ENCODE peak calls at places on chromosomes 11 and 22, in seven cellular contexts. One of them, this sample, is unnamed.

GRCh38 chr11:69943066-69943465 is 123.8 kb upstream of the FGF3 start:
- DNase-seq in fibroblast of lung: no peak
- DNase-seq in AG04450: no peak
- DNase-seq in SK-N-SH: no peak
- DNase-seq in PC-3: peak; percentile 60
- DNase-seq in small intestine: peak; percentile 59
- DNase-seq in CD4-positive, CD25-positive, alpha-beta regulatory T cell: no peak
- DNase-seq in this sample: no peak

GRCh38 chr11:57313071-57313787 is 11.5 kb downstream of the TNKS1BP1 start:
- DNase-seq in fibroblast of lung: no peak
- DNase-seq in AG04450: no peak
- DNase-seq in SK-N-SH: no peak
- DNase-seq in PC-3: no peak
- DNase-seq in small intestine: peak; percentile 85
- DNase-seq in CD4-positive, CD25-positive, alpha-beta regulatory T cell: no peak
- DNase-seq in this sample: no peak

GRCh38 chr11:115759622-115760527 is 255.7 kb upstream of the CADM1 start:
- DNase-seq in fibroblast of lung: peak; percentile 19
- DNase-seq in AG04450: no peak
- DNase-seq in SK-N-SH: peak; percentile 61
- DNase-seq in PC-3: no peak
- DNase-seq in small intestine: no peak
- DNase-seq in CD4-positive, CD25-positive, alpha-beta regulatory T cell: no peak
- DNase-seq in this sample: no peak

GRCh38 chr11:61126266-61126665 is 24.0 kb downstream of the CD5 start:
- DNase-seq in fibroblast of lung: peak; percentile 12
- DNase-seq in AG04450: no peak
- DNase-seq in SK-N-SH: peak; percentile 70
- DNase-seq in PC-3: no peak
- DNase-seq in small intestine: no peak
- DNase-seq in CD4-positive, CD25-positive, alpha-beta regulatory T cell: no peak
- DNase-seq in this sample: no peak

GRCh38 chr11:120884290-120885020 is 139.4 kb upstream of the TBCEL start:
- DNase-seq in fibroblast of lung: no peak
- DNase-seq in AG04450: no peak
- DNase-seq in SK-N-SH: peak; percentile 41
- DNase-seq in PC-3: no peak
- DNase-seq in small intestine: no peak
- DNase-seq in CD4-positive, CD25-positive, alpha-beta regulatory T cell: no peak
- DNase-seq in this sample: no peak

GRCh38 chr11:34214961-34215805 is 109.8 kb downstream of the NAT10 start:
- DNase-seq in fibroblast of lung: peak; percentile 43
- DNase-seq in AG04450: no peak
- DNase-seq in SK-N-SH: no peak
- DNase-seq in PC-3: peak; percentile 81
- DNase-seq in small intestine: peak; percentile 68
- DNase-seq in CD4-positive, CD25-positive, alpha-beta regulatory T cell: no peak
- DNase-seq in this sample: no peak

GRCh38 chr11:71502871-71503435 is 24.1 kb upstream of the KRTAP5-7 start:
- DNase-seq in fibroblast of lung: no peak
- DNase-seq in AG04450: no peak
- DNase-seq in SK-N-SH: no peak
- DNase-seq in PC-3: no peak
- DNase-seq in small intestine: no peak
- DNase-seq in CD4-positive, CD25-positive, alpha-beta regulatory T cell: no peak
- DNase-seq in this sample: no peak

GRCh38 chr11:70544774-70545625 is 146.7 kb downstream of the CTTN start:
- DNase-seq in fibroblast of lung: no peak
- DNase-seq in AG04450: no peak
- DNase-seq in SK-N-SH: no peak
- DNase-seq in PC-3: peak; percentile 74
- DNase-seq in small intestine: no peak
- DNase-seq in CD4-positive, CD25-positive, alpha-beta regulatory T cell: no peak
- DNase-seq in this sample: no peak

GRCh38 chr11:61954106-61955030 is 4.2 kb downstream of the BEST1 start:
- DNase-seq in fibroblast of lung: peak; percentile 45
- DNase-seq in AG04450: no peak
- DNase-seq in SK-N-SH: no peak
- DNase-seq in PC-3: no peak
- DNase-seq in small intestine: no peak
- DNase-seq in CD4-positive, CD25-positive, alpha-beta regulatory T cell: no peak
- DNase-seq in this sample: no peak

GRCh38 chr11:58647866-58648265 is 25.4 kb downstream of the CNTF start:
- DNase-seq in fibroblast of lung: no peak
- DNase-seq in AG04450: no peak
- DNase-seq in SK-N-SH: no peak
- DNase-seq in PC-3: no peak
- DNase-seq in small intestine: no peak
- DNase-seq in CD4-positive, CD25-positive, alpha-beta regulatory T cell: no peak
- DNase-seq in this sample: no peak

GRCh38 chr22:49827853-49828598 is at the start of gene BRD1:
- DNase-seq in fibroblast of lung: peak; percentile 56
- DNase-seq in AG04450: peak; percentile 16
- DNase-seq in SK-N-SH: peak; percentile 89
- DNase-seq in PC-3: peak; percentile 67
- DNase-seq in small intestine: peak; percentile 74
- DNase-seq in CD4-positive, CD25-positive, alpha-beta regulatory T cell: peak; percentile 30
- DNase-seq in this sample: no peak

GRCh38 chr11:122976734-122977454 is 4.7 kb downstream of the BSX start:
- DNase-seq in fibroblast of lung: no peak
- DNase-seq in AG04450: no peak
- DNase-seq in SK-N-SH: peak; percentile 82
- DNase-seq in PC-3: no peak
- DNase-seq in small intestine: no peak
- DNase-seq in CD4-positive, CD25-positive, alpha-beta regulatory T cell: no peak
- DNase-seq in this sample: no peak

DNA sequence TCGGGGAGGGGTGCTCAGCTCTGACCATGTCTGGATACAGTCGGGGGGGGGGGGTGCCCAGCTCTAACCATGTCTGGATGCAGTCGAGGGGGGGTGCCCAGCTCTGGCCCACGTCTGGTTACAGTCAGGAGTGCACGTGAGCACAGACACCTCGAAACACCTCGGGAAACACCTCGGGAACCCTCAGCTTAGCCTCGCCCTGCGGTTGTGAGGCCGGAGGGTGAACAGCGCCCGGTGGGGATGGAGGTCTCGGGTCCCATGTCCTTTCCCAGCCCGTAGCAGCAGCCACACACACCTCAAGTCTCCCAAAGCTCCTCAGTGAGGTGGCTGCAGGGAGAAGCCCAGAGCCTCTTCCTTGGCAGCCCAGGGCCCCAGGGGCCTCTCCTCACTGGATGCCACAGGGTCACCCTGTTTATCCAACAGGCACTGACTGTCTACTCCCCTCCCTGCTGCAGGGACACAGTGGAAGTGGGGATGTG is 2.1 kb downstream of the SIGIRR start:
- DNase-seq in fibroblast of lung: no peak
- DNase-seq in AG04450: no peak
- DNase-seq in SK-N-SH: no peak
- DNase-seq in PC-3: no peak
- DNase-seq in small intestine: no peak
- DNase-seq in CD4-positive, CD25-positive, alpha-beta regulatory T cell: no peak
- DNase-seq in this sample: no peak
- H3K27me3 ChIP-seq in fibroblast of lung: no peaks in the 10 kb centered on the region
- H3K27me3 ChIP-seq in AG04450: peaks cover 4% of the 10 kb centered on the region
- H3K27me3 ChIP-seq in SK-N-SH: peaks cover 23% of the 10 kb centered on the region
- H3K27me3 ChIP-seq in PC-3: no peaks in the 10 kb centered on the region
- H3K27me3 ChIP-seq in small intestine: no peaks in the 10 kb centered on the region
- H3K27me3 ChIP-seq in CD4-positive, CD25-positive, alpha-beta regulatory T cell: no peaks in the 10 kb centered on the region
- H3K27me3 ChIP-seq in this sample: no peaks in the 10 kb centered on the region

GRCh38 chr11:102171101-102171500 is 60.9 kb downstream of the YAP1 start:
- DNase-seq in fibroblast of lung: peak; percentile 95
- DNase-seq in AG04450: no peak
- DNase-seq in SK-N-SH: no peak
- DNase-seq in PC-3: peak; percentile 84
- DNase-seq in small intestine: no peak
- DNase-seq in CD4-positive, CD25-positive, alpha-beta regulatory T cell: no peak
- DNase-seq in this sample: no peak

GRCh38 chr11:102177974-102178631 is 67.9 kb downstream of the YAP1 start:
- DNase-seq in fibroblast of lung: peak; percentile 95
- DNase-seq in AG04450: peak; percentile 54
- DNase-seq in SK-N-SH: peak; percentile 6
- DNase-seq in PC-3: peak; percentile 99
- DNase-seq in small intestine: peak; percentile 70
- DNase-seq in CD4-positive, CD25-positive, alpha-beta regulatory T cell: no peak
- DNase-seq in this sample: no peak

GRCh38 chr11:102168483-102168882 is 58.2 kb downstream of the YAP1 start:
- DNase-seq in fibroblast of lung: no peak
- DNase-seq in AG04450: no peak
- DNase-seq in SK-N-SH: no peak
- DNase-seq in PC-3: peak; percentile 67
- DNase-seq in small intestine: no peak
- DNase-seq in CD4-positive, CD25-positive, alpha-beta regulatory T cell: no peak
- DNase-seq in this sample: no peak

GRCh38 chr11:102177126-102177525 is 66.9 kb downstream of the YAP1 start:
- DNase-seq in fibroblast of lung: no peak
- DNase-seq in AG04450: no peak
- DNase-seq in SK-N-SH: no peak
- DNase-seq in PC-3: peak; percentile 37
- DNase-seq in small intestine: no peak
- DNase-seq in CD4-positive, CD25-positive, alpha-beta regulatory T cell: no peak
- DNase-seq in this sample: no peak

GRCh38 chr11:102172127-102172848 is 62.0 kb downstream of the YAP1 start:
- DNase-seq in fibroblast of lung: peak; percentile 80
- DNase-seq in AG04450: no peak
- DNase-seq in SK-N-SH: no peak
- DNase-seq in PC-3: peak; percentile 64
- DNase-seq in small intestine: no peak
- DNase-seq in CD4-positive, CD25-positive, alpha-beta regulatory T cell: no peak
- DNase-seq in this sample: peak; percentile 53
- H3K4me3 ChIP-seq in fibroblast of lung: no peak overlapping the region
- H3K4me3 ChIP-seq in AG04450: no peak overlapping the region
- H3K4me3 ChIP-seq in SK-N-SH: no peak overlapping the region
- H3K4me3 ChIP-seq in PC-3: no peak overlapping the region
- H3K4me3 ChIP-seq in small intestine: no peak overlapping the region
- H3K4me3 ChIP-seq in CD4-positive, CD25-positive, alpha-beta regulatory T cell: no peak overlapping the region
- H3K4me3 ChIP-seq in this sample: no peak overlapping the region

GRCh38 chr22:20155330-20156041 is 4.6 kb upstream of the CCDC188 start:
- DNase-seq in fibroblast of lung: no peak
- DNase-seq in AG04450: no peak
- DNase-seq in SK-N-SH: peak; percentile 96
- DNase-seq in PC-3: no peak
- DNase-seq in small intestine: peak; percentile 42
- DNase-seq in CD4-positive, CD25-positive, alpha-beta regulatory T cell: no peak
- DNase-seq in this sample: no peak

GRCh38 chr22:20156611-20157415 is 6.0 kb upstream of the CCDC188 start:
- DNase-seq in fibroblast of lung: peak; percentile 66
- DNase-seq in AG04450: peak; percentile 26
- DNase-seq in SK-N-SH: peak; percentile 90
- DNase-seq in PC-3: peak; percentile 82
- DNase-seq in small intestine: peak; percentile 68
- DNase-seq in CD4-positive, CD25-positive, alpha-beta regulatory T cell: peak; percentile 74
- DNase-seq in this sample: peak; percentile 88

GRCh38 chr22:20157416-20158183 is 6.7 kb upstream of the CCDC188 start:
- DNase-seq in fibroblast of lung: no peak
- DNase-seq in AG04450: no peak
- DNase-seq in SK-N-SH: no peak
- DNase-seq in PC-3: no peak
- DNase-seq in small intestine: no peak
- DNase-seq in CD4-positive, CD25-positive, alpha-beta regulatory T cell: no peak
- DNase-seq in this sample: no peak

GRCh38 chr22:20154602-20155183 is 3.8 kb upstream of the CCDC188 start:
- DNase-seq in fibroblast of lung: no peak
- DNase-seq in AG04450: no peak
- DNase-seq in SK-N-SH: peak; percentile 87
- DNase-seq in PC-3: no peak
- DNase-seq in small intestine: no peak
- DNase-seq in CD4-positive, CD25-positive, alpha-beta regulatory T cell: no peak
- DNase-seq in this sample: no peak

DNA sequence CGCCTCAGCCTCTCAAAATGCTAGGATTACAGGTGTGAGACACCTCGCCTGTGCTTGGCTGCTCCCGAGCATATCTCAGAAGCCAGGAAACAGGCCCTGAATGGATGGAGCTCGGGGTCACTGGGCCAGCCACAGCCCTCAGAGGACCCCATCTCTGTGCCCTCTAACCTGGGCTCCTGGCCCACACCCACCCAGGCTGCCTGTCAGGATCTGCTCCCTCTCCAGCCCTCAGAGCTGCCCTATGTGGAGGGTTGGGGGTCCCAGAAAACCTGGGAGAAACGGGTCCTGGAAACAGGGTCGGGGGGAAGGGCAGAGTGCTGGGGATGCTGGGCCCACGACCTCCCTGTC is 5.2 kb upstream of the CCDC188 start:
- DNase-seq in fibroblast of lung: no peak
- DNase-seq in AG04450: no peak
- DNase-seq in SK-N-SH: no peak
- DNase-seq in PC-3: no peak
- DNase-seq in small intestine: no peak
- DNase-seq in CD4-positive, CD25-positive, alpha-beta regulatory T cell: no peak
- DNase-seq in this sample: no peak
- H3K27me3 ChIP-seq in fibroblast of lung: no peaks in the 10 kb centered on the region
- H3K27me3 ChIP-seq in AG04450: peaks cover 10% of the 10 kb centered on the region
- H3K27me3 ChIP-seq in SK-N-SH: no peaks in the 10 kb centered on the region
- H3K27me3 ChIP-seq in PC-3: no peaks in the 10 kb centered on the region
- H3K27me3 ChIP-seq in small intestine: no peaks in the 10 kb centered on the region
- H3K27me3 ChIP-seq in CD4-positive, CD25-positive, alpha-beta regulatory T cell: no peaks in the 10 kb centered on the region
- H3K27me3 ChIP-seq in this sample: peaks cover 46% of the 10 kb centered on the region

GRCh38 chr11:67301313-67301921 is 1.9 kb upstream of the SSH3 start:
- DNase-seq in fibroblast of lung: no peak
- DNase-seq in AG04450: no peak
- DNase-seq in SK-N-SH: no peak
- DNase-seq in PC-3: no peak
- DNase-seq in small intestine: no peak
- DNase-seq in CD4-positive, CD25-positive, alpha-beta regulatory T cell: no peak
- DNase-seq in this sample: no peak

GRCh38 chr11:67303132-67303988 is at the start of gene SSH3:
- DNase-seq in fibroblast of lung: peak; percentile 45
- DNase-seq in AG04450: no peak
- DNase-seq in SK-N-SH: peak; percentile 89
- DNase-seq in PC-3: peak; percentile 88
- DNase-seq in small intestine: peak; percentile 94
- DNase-seq in CD4-positive, CD25-positive, alpha-beta regulatory T cell: peak; percentile 49
- DNase-seq in this sample: peak; percentile 89

GRCh38 chr11:67302571-67303131 is 679 bp upstream of the SSH3 start:
- DNase-seq in fibroblast of lung: peak; percentile 29
- DNase-seq in AG04450: no peak
- DNase-seq in SK-N-SH: no peak
- DNase-seq in PC-3: peak; percentile 25
- DNase-seq in small intestine: peak; percentile 60
- DNase-seq in CD4-positive, CD25-positive, alpha-beta regulatory T cell: peak; percentile 4
- DNase-seq in this sample: peak; percentile 73

GRCh38 chr11:67300756-67301312 is 2.5 kb upstream of the SSH3 start:
- DNase-seq in fibroblast of lung: no peak
- DNase-seq in AG04450: no peak
- DNase-seq in SK-N-SH: no peak
- DNase-seq in PC-3: no peak
- DNase-seq in small intestine: no peak
- DNase-seq in CD4-positive, CD25-positive, alpha-beta regulatory T cell: no peak
- DNase-seq in this sample: peak; percentile 67

DNA sequence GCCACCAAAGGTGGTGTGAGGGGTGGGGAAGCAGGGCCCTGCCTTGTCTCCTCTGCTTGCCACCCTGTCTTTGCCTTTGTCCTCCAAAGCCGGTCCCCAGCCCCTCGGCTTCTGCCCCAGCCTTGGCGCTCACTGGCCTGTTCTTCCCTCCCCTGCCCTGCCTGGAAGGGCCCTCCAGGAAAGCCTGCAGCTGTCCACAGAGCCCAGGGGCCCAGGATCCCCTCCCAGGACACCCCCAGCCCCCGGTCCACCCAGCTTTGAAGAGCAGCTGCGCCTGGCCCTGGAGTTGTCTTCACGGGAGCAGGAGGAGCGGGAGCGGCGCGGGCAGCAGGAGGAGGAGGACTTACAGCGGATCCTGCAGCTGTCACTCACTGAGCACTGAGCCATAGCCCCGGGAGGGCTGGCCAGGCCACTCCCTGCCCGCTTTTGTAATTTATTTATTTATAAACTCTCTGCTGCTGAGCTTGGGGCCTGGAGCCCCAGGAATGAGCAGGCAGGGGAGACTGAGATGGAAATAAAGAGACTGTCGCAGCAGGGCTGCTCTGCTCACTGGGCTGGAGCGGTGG is 1.3 kb upstream of the SSH3 start:
- DNase-seq in fibroblast of lung: peak; percentile 73
- DNase-seq in AG04450: peak; percentile 33
- DNase-seq in SK-N-SH: no peak
- DNase-seq in PC-3: peak; percentile 49
- DNase-seq in small intestine: peak; percentile 77
- DNase-seq in CD4-positive, CD25-positive, alpha-beta regulatory T cell: no peak
- DNase-seq in this sample: peak; percentile 79
- H3K4me3 ChIP-seq in fibroblast of lung: no peak overlapping the region
- H3K4me3 ChIP-seq in AG04450: no peak overlapping the region
- H3K4me3 ChIP-seq in SK-N-SH: no peak overlapping the region
- H3K4me3 ChIP-seq in PC-3: no peak overlapping the region
- H3K4me3 ChIP-seq in small intestine: peak overlapping the region; percentile 93
- H3K4me3 ChIP-seq in CD4-positive, CD25-positive, alpha-beta regulatory T cell: no peak overlapping the region
- H3K4me3 ChIP-seq in this sample: peak overlapping the region; percentile 79

This sample was measured in tibial artery.